ENCODE peak calls at places on chromosomes 12 and 14, in seven cellular contexts. P is A673, E is lower lobe of right lung, Y is stomach, F is breast epithelium, G is mesenchymal stem cell, V is esophagus squamous epithelium. R is an unnamed sample.
A peak's percentile ranks its signal among the peaks of the same experiment; 100 is the strongest.

GRCh38 chr14:90656986-90657385 is 159.2 kb downstream of the TTC7B start:
- DNase-seq in V (no peak), E (no peak), Y (no peak), G (no peak), P (no peak), F (no peak), R (no peak)

GRCh38 chr12:57724003-57724935 is 14.3 kb downstream of the AGAP2 start:
- DNase-seq in F (no peak), V (no peak), P (no peak), E (no peak), Y (no peak), G (no peak), R (no peak)

GRCh38 chr14:52360831-52361230 is 46.7 kb downstream of the PTGER2 start:
- DNase-seq in P (no peak), G (peak; percentile 57), E (no peak), F (no peak), Y (peak; percentile 46), V (no peak), R (no peak)

GRCh38 chr14:53093206-53093605 is 59.9 kb downstream of the DDHD1 start:
- DNase-seq in F (no peak), Y (no peak), V (no peak), G (no peak), E (no peak), P (no peak), R (no peak)

GRCh38 chr12:26195641-26196423 is 459 bp downstream of the SSPN start:
- DNase-seq in P (peak; percentile 53), V (no peak), G (peak; percentile 60), E (peak; percentile 64), Y (peak; percentile 44), F (peak; percentile 60), R (peak; percentile 79)

GRCh38 chr14:99621948-99622347 is 17.9 kb upstream of the CCDC85C start:
- DNase-seq in G (no peak), P (no peak), Y (no peak), V (no peak), F (no peak), E (no peak), R (no peak)

GRCh38 chr12:124517260-124518050 is 50.0 kb downstream of the NCOR2 start:
- DNase-seq in P (peak; percentile 73), Y (peak; percentile 92), F (peak; percentile 81), V (no peak), E (peak; percentile 79), G (no peak), R (peak; percentile 90)

GRCh38 chr14:95237121-95237876 is 80.0 kb upstream of the DICER1 start:
- DNase-seq in F (no peak), P (no peak), E (no peak), V (no peak), Y (no peak), G (no peak), R (no peak)

GRCh38 chr14:33525626-33526025 is 425.2 kb downstream of the EGLN3 start:
- DNase-seq in G (peak; percentile 17), F (no peak), E (no peak), V (no peak), Y (no peak), P (no peak), R (no peak)

GRCh38 chr12:55063291-55063690 is 43.5 kb downstream of the NEUROD4 start:
- DNase-seq in V (no peak), P (no peak), G (no peak), F (no peak), Y (no peak), E (no peak), R (no peak)

GRCh38 chr12:86959766-86960458 is 703.7 kb upstream of the MGAT4C start:
- DNase-seq in G (no peak), V (no peak), P (no peak), Y (no peak), F (no peak), E (no peak), R (no peak)

GRCh38 chr14:56116128-56116900 is 1.9 kb upstream of the PELI2 start:
- DNase-seq in E (no peak), Y (no peak), G (no peak), F (no peak), P (no peak), V (no peak), R (no peak)

GRCh38 chr12:113019045-113019444 is 37.5 kb upstream of the DTX1 start:
- DNase-seq in P (peak; percentile 43), E (no peak), F (no peak), V (no peak), Y (no peak), G (no peak), R (no peak)

GRCh38 chr14:100067481-100067880 is 2.3 kb downstream of the EVL start:
- DNase-seq in G (no peak), Y (no peak), P (no peak), V (no peak), F (no peak), E (no peak), R (no peak)

GRCh38 chr12:124013073-124013472 is 40.1 kb downstream of the ZNF664 start:
- DNase-seq in E (no peak), G (no peak), P (no peak), F (no peak), V (no peak), Y (no peak), R (no peak)

GRCh38 chr12:75350413-75350812 is 15.9 kb downstream of the GLIPR1L1 start:
- DNase-seq in F (no peak), E (no peak), Y (no peak), P (no peak), V (no peak), G (no peak), R (no peak)

GRCh38 chr12:64716839-64717455 is 42.3 kb downstream of the GNS start:
- DNase-seq in E (no peak), P (no peak), Y (no peak), V (no peak), G (no peak), F (no peak), R (no peak)

GRCh38 chr12:88836156-88836555 is 255.9 kb upstream of the KITLG start:
- DNase-seq in Y (no peak), F (no peak), G (no peak), E (no peak), V (no peak), P (no peak), R (no peak)

GRCh38 chr14:25988536-25988935 is 609.3 kb downstream of the NOVA1 start:
- DNase-seq in V (no peak), Y (no peak), P (no peak), F (no peak), G (no peak), E (no peak), R (no peak)

GRCh38 chr14:90831821-90832220 is 15.6 kb upstream of the TTC7B start:
- DNase-seq in V (no peak), E (no peak), P (no peak), G (no peak), Y (no peak), F (no peak), R (no peak)

GRCh38 chr14:20044243-20044642 is 8.4 kb upstream of the OR4K13 start:
- DNase-seq in F (no peak), P (no peak), Y (no peak), V (no peak), E (no peak), G (no peak), R (no peak)
- H3K9me3 ChIP-seq in F (no peaks in the 10 kb centered on the region), P (peaks cover 9% of the 10 kb centered on the region), Y (no peaks in the 10 kb centered on the region), V (no peaks in the 10 kb centered on the region), E (no peaks in the 10 kb centered on the region), G (peaks cover 8% of the 10 kb centered on the region), R (no peaks in the 10 kb centered on the region)

DNA sequence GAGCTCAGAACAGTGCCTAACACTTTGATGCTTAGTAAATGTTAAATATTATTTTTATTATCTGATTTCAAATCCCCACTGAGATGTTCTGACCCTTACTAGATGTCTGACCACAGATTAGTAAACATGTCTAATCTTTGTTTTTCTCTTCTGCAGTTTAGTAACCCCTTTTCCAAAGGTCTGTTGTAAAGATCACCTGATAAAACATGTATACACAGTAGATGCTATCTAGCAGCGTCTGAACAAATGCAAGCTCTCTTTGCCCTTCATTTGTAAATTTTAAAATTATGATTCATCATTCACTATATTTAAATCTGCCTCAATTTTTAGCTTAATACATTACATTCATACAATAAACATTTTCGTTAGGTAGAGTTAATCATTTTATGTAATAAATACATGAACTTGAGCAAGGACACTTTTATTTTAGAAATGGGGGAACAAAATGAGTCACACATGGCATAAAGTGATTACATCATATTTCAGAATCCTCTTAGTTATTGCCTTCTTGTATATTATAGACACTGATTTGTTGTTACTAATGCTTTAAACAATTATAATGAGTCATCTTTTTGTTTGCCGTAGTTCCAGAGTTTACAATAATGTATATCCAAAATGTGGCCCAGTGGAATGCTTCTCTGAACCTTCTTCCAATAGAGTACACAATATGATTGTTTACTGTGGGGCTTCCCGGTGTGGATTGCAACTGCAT is 1.7 kb upstream of the OR4K5 start:
- DNase-seq in F (no peak), Y (no peak), P (no peak), G (no peak), E (no peak), V (no peak), R (no peak)
- H3K9me3 ChIP-seq in F (peaks cover 3% of the 10 kb centered on the region), Y (no peaks in the 10 kb centered on the region), P (no peaks in the 10 kb centered on the region), G (peaks cover 5% of the 10 kb centered on the region), E (no peaks in the 10 kb centered on the region), V (no peaks in the 10 kb centered on the region), R (no peaks in the 10 kb centered on the region)

GRCh38 chr14:48454887-48455286 is 779.5 kb upstream of the MDGA2 start:
- DNase-seq in V (no peak), Y (no peak), F (no peak), E (no peak), P (no peak), G (no peak), R (no peak)

DNA sequence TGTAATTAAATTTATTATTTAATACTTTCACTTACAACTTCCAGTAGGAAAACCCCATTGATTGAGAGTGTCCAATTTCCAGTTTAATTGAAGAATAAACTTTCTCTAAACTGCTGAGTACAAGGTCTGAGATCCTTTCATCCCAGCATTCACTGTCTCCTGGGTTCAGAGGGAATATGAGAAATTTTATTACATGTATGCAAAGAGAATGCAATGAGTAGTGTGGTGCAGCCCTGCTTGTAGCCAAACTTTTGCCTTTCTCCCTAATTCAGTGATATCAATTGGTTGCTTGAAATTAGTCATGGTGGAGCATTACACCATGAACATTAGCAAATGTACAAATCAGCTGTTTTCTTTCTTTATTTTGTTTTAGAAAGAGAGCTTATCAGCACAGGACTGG is 780.6 kb upstream of the MDGA2 start:
- DNase-seq in Y (no peak), F (no peak), G (no peak), P (no peak), E (no peak), V (no peak), R (no peak)
- H3K9me3 ChIP-seq in Y (no peaks in the 10 kb centered on the region), F (no peaks in the 10 kb centered on the region), G (no peaks in the 10 kb centered on the region), P (no peaks in the 10 kb centered on the region), E (no peaks in the 10 kb centered on the region), V (no peaks in the 10 kb centered on the region), R (no peaks in the 10 kb centered on the region)

DNA sequence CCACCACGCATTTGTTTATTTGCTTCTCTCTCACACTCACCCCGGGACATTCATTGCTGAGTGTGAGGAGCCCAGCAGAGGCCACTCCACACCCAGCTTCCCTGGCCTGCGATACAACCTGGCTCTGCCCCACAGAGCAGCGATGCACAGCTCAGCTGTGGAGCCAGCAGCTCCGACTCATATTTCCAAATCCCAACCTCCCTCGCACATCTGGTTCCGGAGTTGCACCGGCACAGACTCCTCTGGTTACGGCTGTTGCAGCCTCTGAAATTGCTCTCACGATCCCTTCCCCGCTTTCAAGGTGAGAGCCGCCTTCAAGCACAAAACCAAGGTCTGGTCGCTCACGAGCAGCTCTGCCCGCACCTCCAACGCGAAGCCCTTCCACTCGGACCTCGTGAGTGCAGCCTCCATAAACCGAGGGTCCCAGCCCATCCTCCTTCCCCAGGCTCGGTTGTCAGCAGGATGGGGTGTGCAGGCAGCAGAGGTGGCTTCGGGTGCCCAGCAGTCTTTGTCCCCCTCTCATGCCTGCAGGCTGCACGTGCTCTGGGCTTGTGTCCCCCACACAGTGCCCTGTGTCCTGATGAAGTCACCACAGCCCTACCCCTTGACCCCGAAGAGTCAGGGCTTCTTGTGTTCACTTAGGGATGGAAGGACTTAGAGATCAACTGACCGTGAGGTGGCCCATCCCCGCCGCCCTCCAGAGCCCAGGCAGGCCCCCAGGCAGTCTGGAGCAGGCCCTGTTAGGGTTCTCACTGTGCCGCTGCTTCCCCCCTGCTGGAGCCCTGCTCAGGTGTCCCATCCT is 184.3 kb downstream of the ADGRD1 start:
- DNase-seq in V (no peak), G (no peak), Y (no peak), P (no peak), F (no peak), E (no peak), R (no peak)
- H3K9me3 ChIP-seq in V (no peaks in the 10 kb centered on the region), G (no peaks in the 10 kb centered on the region), Y (no peaks in the 10 kb centered on the region), P (no peaks in the 10 kb centered on the region), F (no peaks in the 10 kb centered on the region), E (no peaks in the 10 kb centered on the region), R (no peaks in the 10 kb centered on the region)

R was measured in ascending aorta.